ENCODE peak calls at places on chromosomes 13 and 19, in five cellular contexts. One of them, this sample, is unnamed.

GRCh38 chr19:37931941-37932655 is 25.1 kb downstream of the SIPA1L3 start:
- DNase-seq in transverse colon: peak; percentile 89
- DNase-seq in AG04450: peak; percentile 38
- DNase-seq in heart left ventricle: peak; percentile 26
- DNase-seq in left lung: peak; percentile 89
- DNase-seq in this sample: no peak

GRCh38 chr13:112885782-112886268 is 83.2 kb upstream of the MCF2L start:
- DNase-seq in transverse colon: peak; percentile 85
- DNase-seq in AG04450: peak; percentile 68
- DNase-seq in heart left ventricle: peak; percentile 75
- DNase-seq in left lung: peak; percentile 78
- DNase-seq in this sample: peak; percentile 90

GRCh38 chr19:5090780-5091575 is 122.1 kb downstream of the KDM4B start:
- DNase-seq in transverse colon: no peak
- DNase-seq in AG04450: no peak
- DNase-seq in heart left ventricle: peak; percentile 56
- DNase-seq in left lung: no peak
- DNase-seq in this sample: peak; percentile 49

GRCh38 chr13:107600986-107601385 is 614.4 kb downstream of the LIG4 start:
- DNase-seq in transverse colon: no peak
- DNase-seq in AG04450: no peak
- DNase-seq in heart left ventricle: no peak
- DNase-seq in left lung: no peak
- DNase-seq in this sample: no peak

GRCh38 chr13:94169783-94170513 is 309.5 kb downstream of the DCT start:
- DNase-seq in transverse colon: no peak
- DNase-seq in AG04450: no peak
- DNase-seq in heart left ventricle: no peak
- DNase-seq in left lung: no peak
- DNase-seq in this sample: no peak

GRCh38 chr19:29810504-29810871 is 1.3 kb upstream of the CCNE1 start:
- DNase-seq in transverse colon: peak; percentile 14
- DNase-seq in AG04450: no peak
- DNase-seq in heart left ventricle: no peak
- DNase-seq in left lung: no peak
- DNase-seq in this sample: peak; percentile 44

GRCh38 chr13:42696191-42696590 is 85.2 kb upstream of the FAM216B start:
- DNase-seq in transverse colon: no peak
- DNase-seq in AG04450: peak; percentile 23
- DNase-seq in heart left ventricle: no peak
- DNase-seq in left lung: no peak
- DNase-seq in this sample: no peak

GRCh38 chr19:44003461-44004134 is 841 bp downstream of the ZNF230 start:
- DNase-seq in transverse colon: peak; percentile 8
- DNase-seq in AG04450: no peak
- DNase-seq in heart left ventricle: no peak
- DNase-seq in left lung: peak; percentile 35
- DNase-seq in this sample: peak; percentile 26

GRCh38 chr19:50666346-50667176 is 17.3 kb downstream of the C19orf81 start:
- DNase-seq in transverse colon: no peak
- DNase-seq in AG04450: no peak
- DNase-seq in heart left ventricle: no peak
- DNase-seq in left lung: no peak
- DNase-seq in this sample: no peak

GRCh38 chr13:43238341-43239083 is 215.1 kb downstream of the DNAJC15 start:
- DNase-seq in transverse colon: no peak
- DNase-seq in AG04450: no peak
- DNase-seq in heart left ventricle: no peak
- DNase-seq in left lung: no peak
- DNase-seq in this sample: no peak

GRCh38 chr13:113962386-113962785 is 11.5 kb downstream of the C13orf46 start:
- DNase-seq in transverse colon: no peak
- DNase-seq in AG04450: no peak
- DNase-seq in heart left ventricle: no peak
- DNase-seq in left lung: no peak
- DNase-seq in this sample: no peak

GRCh38 chr13:47875206-47875605 is 125.9 kb downstream of the SUCLA2 start:
- DNase-seq in transverse colon: no peak
- DNase-seq in AG04450: no peak
- DNase-seq in heart left ventricle: no peak
- DNase-seq in left lung: no peak
- DNase-seq in this sample: no peak

GRCh38 chr13:23794267-23795161 is 94.7 kb downstream of the MIPEP start:
- DNase-seq in transverse colon: no peak
- DNase-seq in AG04450: peak; percentile 68
- DNase-seq in heart left ventricle: no peak
- DNase-seq in left lung: no peak
- DNase-seq in this sample: no peak

GRCh38 chr13:43514326-43514725 is 272.4 kb downstream of the ENOX1 start:
- DNase-seq in transverse colon: no peak
- DNase-seq in AG04450: no peak
- DNase-seq in heart left ventricle: no peak
- DNase-seq in left lung: no peak
- DNase-seq in this sample: no peak

GRCh38 chr19:17423429-17424208 is 3.8 kb downstream of the MVB12A start:
- DNase-seq in transverse colon: no peak
- DNase-seq in AG04450: no peak
- DNase-seq in heart left ventricle: no peak
- DNase-seq in left lung: no peak
- DNase-seq in this sample: no peak

GRCh38 chr13:45809810-45810394 is 41.7 kb downstream of the SIAH3 start:
- DNase-seq in transverse colon: no peak
- DNase-seq in AG04450: no peak
- DNase-seq in heart left ventricle: no peak
- DNase-seq in left lung: no peak
- DNase-seq in this sample: no peak

GRCh38 chr13:69556540-69557196 is 551.0 kb upstream of the ATXN8OS start:
- DNase-seq in transverse colon: no peak
- DNase-seq in AG04450: no peak
- DNase-seq in heart left ventricle: no peak
- DNase-seq in left lung: no peak
- DNase-seq in this sample: no peak

GRCh38 chr13:26423634-26424033 is 133.8 kb upstream of the WASF3 start:
- DNase-seq in transverse colon: peak; percentile 26
- DNase-seq in AG04450: no peak
- DNase-seq in heart left ventricle: peak; percentile 34
- DNase-seq in left lung: no peak
- DNase-seq in this sample: no peak

GRCh38 chr13:37127706-37128241 is 22.3 kb upstream of the CSNK1A1L start:
- DNase-seq in transverse colon: no peak
- DNase-seq in AG04450: peak; percentile 72
- DNase-seq in heart left ventricle: peak; percentile 37
- DNase-seq in left lung: no peak
- DNase-seq in this sample: no peak

GRCh38 chr19:3576696-3577443 is 4.1 kb downstream of the HMG20B start:
- DNase-seq in transverse colon: peak; percentile 64
- DNase-seq in AG04450: no peak
- DNase-seq in heart left ventricle: peak; percentile 60
- DNase-seq in left lung: no peak
- DNase-seq in this sample: peak; percentile 77

GRCh38 chr19:55603581-55604292 is 1.7 kb upstream of the ZNF865 start:
- DNase-seq in transverse colon: peak; percentile 32
- DNase-seq in AG04450: no peak
- DNase-seq in heart left ventricle: no peak
- DNase-seq in left lung: no peak
- DNase-seq in this sample: no peak

GRCh38 chr19:4380254-4380727 is 20.1 kb downstream of the SH3GL1 start:
- DNase-seq in transverse colon: no peak
- DNase-seq in AG04450: no peak
- DNase-seq in heart left ventricle: peak; percentile 70
- DNase-seq in left lung: peak; percentile 65
- DNase-seq in this sample: no peak

GRCh38 chr19:4713384-4713951 is 10.2 kb downstream of the DPP9 start:
- DNase-seq in transverse colon: peak; percentile 93
- DNase-seq in AG04450: peak; percentile 58
- DNase-seq in heart left ventricle: peak; percentile 85
- DNase-seq in left lung: peak; percentile 72
- DNase-seq in this sample: peak; percentile 85

GRCh38 chr13:89910166-89910565 is 1437.3 kb upstream of the MIR17HG start:
- DNase-seq in transverse colon: no peak
- DNase-seq in AG04450: no peak
- DNase-seq in heart left ventricle: no peak
- DNase-seq in left lung: no peak
- DNase-seq in this sample: no peak

GRCh38 chr13:95222733-95223018 is 78.6 kb downstream of the ABCC4 start:
- DNase-seq in transverse colon: no peak
- DNase-seq in AG04450: no peak
- DNase-seq in heart left ventricle: no peak
- DNase-seq in left lung: no peak
- DNase-seq in this sample: no peak

GRCh38 chr13:48038763-48039162 is 1.2 kb downstream of the NUDT15 start:
- DNase-seq in transverse colon: no peak
- DNase-seq in AG04450: no peak
- DNase-seq in heart left ventricle: no peak
- DNase-seq in left lung: no peak
- DNase-seq in this sample: no peak

GRCh38 chr19:1383014-1383310 is 745 bp upstream of the NDUFS7 start:
- DNase-seq in transverse colon: no peak
- DNase-seq in AG04450: no peak
- DNase-seq in heart left ventricle: no peak
- DNase-seq in left lung: no peak
- DNase-seq in this sample: no peak

GRCh38 chr13:100789025-100789424 is 114.4 kb upstream of the TMTC4 start:
- DNase-seq in transverse colon: no peak
- DNase-seq in AG04450: no peak
- DNase-seq in heart left ventricle: no peak
- DNase-seq in left lung: no peak
- DNase-seq in this sample: no peak

GRCh38 chr19:37763488-37763887 is 15.9 kb downstream of the ZNF573 start:
- DNase-seq in transverse colon: no peak
- DNase-seq in AG04450: no peak
- DNase-seq in heart left ventricle: no peak
- DNase-seq in left lung: no peak
- DNase-seq in this sample: no peak

GRCh38 chr13:50421457-50422130 is 406.4 kb downstream of the KCNRG start:
- DNase-seq in transverse colon: no peak
- DNase-seq in AG04450: no peak
- DNase-seq in heart left ventricle: no peak
- DNase-seq in left lung: no peak
- DNase-seq in this sample: no peak

GRCh38 chr19:39915101-39915847 is 19.2 kb downstream of the FCGBP start:
- DNase-seq in transverse colon: no peak
- DNase-seq in AG04450: no peak
- DNase-seq in heart left ventricle: no peak
- DNase-seq in left lung: no peak
- DNase-seq in this sample: no peak

GRCh38 chr13:70405266-70405665 is 297.0 kb upstream of the KLHL1 start:
- DNase-seq in transverse colon: no peak
- DNase-seq in AG04450: no peak
- DNase-seq in heart left ventricle: no peak
- DNase-seq in left lung: no peak
- DNase-seq in this sample: no peak

GRCh38 chr19:18612772-18613588 is at the start of gene TMEM59L:
- DNase-seq in transverse colon: no peak
- DNase-seq in AG04450: no peak
- DNase-seq in heart left ventricle: peak; percentile 51
- DNase-seq in left lung: no peak
- DNase-seq in this sample: no peak
- TF ChIP-seq CTCF in transverse colon: no peak
- TF ChIP-seq CTCF in AG04450: no peak
- TF ChIP-seq CTCF in heart left ventricle: no peak
- TF ChIP-seq CTCF in left lung: no peak
- TF ChIP-seq CTCF in this sample: no peak

DNA sequence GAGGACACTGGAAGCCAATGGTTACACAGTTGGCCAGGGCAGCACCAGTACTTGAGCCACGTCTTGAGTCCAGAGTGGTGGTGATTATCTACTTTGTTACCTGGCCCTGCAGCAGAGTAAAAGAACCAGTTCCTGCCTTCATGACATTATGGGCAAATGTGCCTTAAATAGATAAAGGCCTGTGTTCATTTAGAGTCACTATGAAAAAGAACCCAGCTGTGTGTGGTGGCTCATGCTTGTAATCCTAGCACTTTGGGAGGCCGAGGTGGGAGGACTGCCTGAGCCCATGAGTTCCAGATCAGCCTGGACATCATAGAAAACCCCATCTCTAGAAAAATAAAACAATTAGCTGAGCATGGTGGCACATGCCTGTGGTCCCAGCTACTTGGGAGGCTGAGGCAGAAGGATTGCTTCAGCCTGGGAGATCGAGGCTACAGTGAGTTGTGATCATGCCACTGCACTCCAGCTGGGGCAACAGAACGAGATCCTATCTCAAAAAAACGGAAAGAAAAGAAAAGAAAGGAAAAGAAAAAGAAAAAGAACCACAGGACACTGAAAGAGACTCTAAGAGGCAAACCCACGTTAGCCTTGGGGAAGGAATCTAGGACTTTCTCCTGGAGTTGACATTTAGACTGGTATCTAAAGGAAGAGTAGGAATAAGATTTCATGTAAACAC is 3.4 kb upstream of the IRF2BP1 start:
- DNase-seq in transverse colon: no peak
- DNase-seq in AG04450: no peak
- DNase-seq in heart left ventricle: no peak
- DNase-seq in left lung: no peak
- DNase-seq in this sample: no peak
- H3K27ac ChIP-seq in transverse colon: no peak overlapping the region
- H3K27ac ChIP-seq in AG04450: no peak overlapping the region
- H3K27ac ChIP-seq in heart left ventricle: no peak overlapping the region
- H3K27ac ChIP-seq in left lung: no peak overlapping the region
- H3K27ac ChIP-seq in this sample: no peak overlapping the region

GRCh38 chr13:111093634-111094033 is 21.5 kb upstream of the ARHGEF7 start:
- DNase-seq in transverse colon: no peak
- DNase-seq in AG04450: no peak
- DNase-seq in heart left ventricle: no peak
- DNase-seq in left lung: no peak
- DNase-seq in this sample: no peak
- TF ChIP-seq CTCF in transverse colon: no peak
- TF ChIP-seq CTCF in AG04450: no peak
- TF ChIP-seq CTCF in heart left ventricle: no peak
- TF ChIP-seq CTCF in left lung: no peak
- TF ChIP-seq CTCF in this sample: no peak

DNA sequence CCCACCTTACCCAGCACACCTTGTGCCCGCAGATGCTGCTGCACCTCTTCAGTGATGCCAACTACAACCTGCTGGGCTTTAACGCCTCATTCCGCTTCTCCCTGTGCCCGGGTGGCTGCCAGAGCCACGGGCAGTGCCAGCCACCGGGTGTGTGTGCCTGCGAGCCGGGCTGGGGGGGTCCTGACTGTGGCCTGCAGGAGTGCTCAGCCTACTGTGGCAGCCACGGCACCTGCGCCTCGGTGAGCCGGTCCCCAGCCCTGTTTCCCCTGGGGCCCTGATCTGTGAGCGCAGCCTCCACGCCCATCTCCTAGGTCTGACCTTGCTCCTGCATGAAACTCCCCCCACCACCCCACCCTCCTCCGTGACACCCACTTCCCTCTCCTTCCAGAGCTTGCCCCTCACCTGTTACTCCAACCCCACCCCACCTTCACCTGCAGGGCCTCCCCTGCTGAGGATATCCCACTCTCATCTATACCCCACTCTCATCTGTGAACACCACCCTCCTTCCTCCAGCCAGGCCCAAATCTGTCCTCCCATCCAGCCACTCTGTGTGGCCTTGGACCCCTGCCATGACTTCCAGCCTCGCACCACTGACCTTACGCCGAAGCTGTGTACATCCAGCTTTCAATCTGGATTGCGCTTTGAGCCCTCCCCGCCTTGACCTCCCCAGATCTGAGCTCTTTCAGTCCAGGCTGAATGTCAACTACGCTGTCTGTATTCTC is 8.7 kb downstream of the MEGF8 start:
- DNase-seq in transverse colon: no peak
- DNase-seq in AG04450: no peak
- DNase-seq in heart left ventricle: no peak
- DNase-seq in left lung: no peak
- DNase-seq in this sample: peak; percentile 71
- H3K27ac ChIP-seq in transverse colon: no peak overlapping the region
- H3K27ac ChIP-seq in AG04450: no peak overlapping the region
- H3K27ac ChIP-seq in heart left ventricle: no peak overlapping the region
- H3K27ac ChIP-seq in left lung: no peak overlapping the region
- H3K27ac ChIP-seq in this sample: no peak overlapping the region

This sample was measured in adrenal gland.